ENCODE peak calls at places on chromosomes 3 and 15, in six cellular contexts. G is non-pigmented ciliary epithelial cell; F is T47D; E is NCI-H1417 treated with DMSO at 0.1 percent for 48 hours; O is effector CD4-positive, alpha-beta T cell; N is vagina. K is an unnamed sample.

GRCh38 chr15:83108266-83109219 is 1.1 kb downstream of the TM6SF1 start:
- DNase-seq in G (peak), F (no peak), E (no peak), O (no peak), N (no peak), K (no peak)

GRCh38 chr3:38139191-38139590 is 730 bp downstream of the MYD88 start:
- DNase-seq in G (no peak), F (no peak), E (no peak), O (no peak), N (no peak), K (no peak)

GRCh38 chr15:89680282-89680873 is 1.2 kb upstream of the PLIN1 start:
- DNase-seq in G (no peak), F (peak), E (no peak), O (no peak), N (no peak), K (peak)

GRCh38 chr15:34331809-34332208 is 5.8 kb downstream of the SLC12A6 start:
- DNase-seq in G (peak), F (no peak), E (no peak), O (no peak), N (no peak), K (no peak)

GRCh38 chr15:31489801-31490646 is 163.4 kb downstream of the KLF13 start:
- DNase-seq in G (no peak), F (peak), E (no peak), O (peak), N (peak), K (peak)

GRCh38 chr3:119628390-119628789 is 30.7 kb downstream of the PLA1A start:
- DNase-seq in G (no peak), F (no peak), E (no peak), O (no peak), N (no peak), K (no peak)

GRCh38 chr3:194367992-194368841 is 1.3 kb downstream of the LRRC15 start:
- DNase-seq in G (no peak), F (no peak), E (no peak), O (no peak), N (no peak), K (no peak)

GRCh38 chr15:36888018-36888992 is 212.0 kb downstream of the MEIS2 start:
- DNase-seq in G (no peak), F (no peak), E (no peak), O (no peak), N (no peak), K (no peak)

GRCh38 chr3:94301346-94301745 is 238.5 kb downstream of the NSUN3 start:
- DNase-seq in G (no peak), F (no peak), E (no peak), O (no peak), N (no peak), K (no peak)

GRCh38 chr3:29301332-29302011 is 20.6 kb downstream of the RBMS3 start:
- DNase-seq in G (no peak), F (no peak), E (no peak), O (no peak), N (no peak), K (no peak)

GRCh38 chr15:59298255-59298856 is 74.3 kb downstream of the MYO1E start:
- DNase-seq in G (no peak), F (no peak), E (no peak), O (no peak), N (no peak), K (no peak)

GRCh38 chr3:143343944-143344343 is 224.4 kb downstream of the CHST2 start:
- DNase-seq in G (no peak), F (no peak), E (no peak), O (no peak), N (no peak), K (no peak)

GRCh38 chr15:66505430-66505811 is 295 bp downstream of the ZWILCH start:
- DNase-seq in G (no peak), F (no peak), E (no peak), O (no peak), N (no peak), K (no peak)

GRCh38 chr3:12707425-12707824 is 43.5 kb upstream of the RAF1 start:
- DNase-seq in G (no peak), F (peak), E (no peak), O (no peak), N (no peak), K (peak)

GRCh38 chr3:134239538-134239937 is 11.1 kb downstream of the RYK start:
- DNase-seq in G (no peak), F (no peak), E (no peak), O (no peak), N (no peak), K (no peak)

GRCh38 chr15:74369756-74370155 is 2.3 kb upstream of the CYP11A1 start:
- DNase-seq in G (no peak), F (no peak), E (no peak), O (no peak), N (no peak), K (no peak)

GRCh38 chr3:12049675-12050074 is 45.5 kb downstream of the SYN2 start:
- DNase-seq in G (no peak), F (peak), E (no peak), O (no peak), N (no peak), K (no peak)

GRCh38 chr15:40776537-40777141 is 6.9 kb downstream of the C15orf62 start:
- DNase-seq in G (no peak), F (peak), E (no peak), O (no peak), N (no peak), K (no peak)

GRCh38 chr3:169864270-169864669 is 5.5 kb downstream of the LRRC31 start:
- DNase-seq in G (no peak), F (peak), E (no peak), O (no peak), N (no peak), K (no peak)

GRCh38 chr3:64352596-64352989 is 127.3 kb upstream of the PRICKLE2 start:
- DNase-seq in G (no peak), F (no peak), E (no peak), O (no peak), N (no peak), K (no peak)

GRCh38 chr3:119376758-119377157 is 82.6 kb downstream of the ARHGAP31 start:
- DNase-seq in G (no peak), F (no peak), E (no peak), O (no peak), N (no peak), K (no peak)

GRCh38 chr3:142987080-142987700 is 14.2 kb upstream of the U2SURP start:
- DNase-seq in G (no peak), F (peak), E (no peak), O (no peak), N (no peak), K (no peak)

GRCh38 chr3:69671082-69671952 is 67.9 kb upstream of the MITF start:
- DNase-seq in G (no peak), F (peak), E (no peak), O (no peak), N (no peak), K (peak)

GRCh38 chr15:89367485-89368451 is 33.1 kb upstream of the POLG start:
- DNase-seq in G (no peak), F (no peak), E (peak), O (no peak), N (no peak), K (no peak)

GRCh38 chr3:132432639-132433038 is 15.3 kb downstream of the DNAJC13 start:
- DNase-seq in G (peak), F (no peak), E (no peak), O (no peak), N (no peak), K (peak)

GRCh38 chr15:58932791-58933310 is 628 bp downstream of the SLTM start:
- DNase-seq in G (no peak), F (peak), E (no peak), O (no peak), N (no peak), K (no peak)